ENCODE peak calls at places on chromosomes 1 and 21, in ten cellular contexts. J, U, R, S, P, T, A, C, Y and X are unnamed samples.
A peak's percentile ranks its signal among the peaks of the same experiment; 100 is the strongest.

GRCh38 chr1:154534263-154534844 is 24.1 kb downstream of the UBE2Q1 start:
- DNase-seq in Y (no peak), A (peak; percentile 38), S (peak; percentile 46), P (peak; percentile 25), T (no peak), U (no peak), J (no peak), C (no peak), R (no peak), X (peak; percentile 15)

GRCh38 chr1:180215856-180216625 is 14.0 kb upstream of the LHX4 start:
- DNase-seq in C (no peak), S (no peak), U (no peak), R (peak; percentile 32), T (no peak), J (no peak), P (no peak), Y (no peak), A (no peak), X (no peak)

GRCh38 chr1:177902151-177902765 is 67.6 kb downstream of the SEC16B start:
- DNase-seq in S (no peak), C (no peak), U (no peak), T (no peak), A (no peak), Y (no peak), P (no peak), R (no peak), J (no peak), X (no peak)

GRCh38 chr1:44842763-44843655 is at the start of gene PTCH2:
- DNase-seq in P (peak; percentile 77), A (peak; percentile 60), C (peak; percentile 46), J (no peak), R (peak; percentile 92), S (peak; percentile 86), Y (peak; percentile 74), U (no peak), T (peak; percentile 67), X (no peak)

GRCh38 chr1:206476058-206476457 is 5.8 kb downstream of the IKBKE start:
- DNase-seq in A (no peak), U (no peak), J (no peak), C (no peak), R (no peak), T (no peak), S (no peak), P (no peak), Y (no peak), X (no peak)

GRCh38 chr21:42522771-42523170 is 9.1 kb downstream of the SLC37A1 start:
- DNase-seq in J (no peak), C (no peak), U (no peak), Y (no peak), R (no peak), P (no peak), S (no peak), T (no peak), A (no peak), X (no peak)

GRCh38 chr1:117650840-117651568 is 45.2 kb downstream of the TENT5C start:
- DNase-seq in U (no peak), S (no peak), J (no peak), R (no peak), Y (no peak), C (no peak), A (no peak), P (no peak), T (no peak), X (no peak)

GRCh38 chr1:245771521-245772281 is 616.9 kb downstream of the KIF26B start:
- DNase-seq in A (no peak), J (no peak), T (no peak), Y (no peak), U (peak; percentile 96), R (no peak), P (peak; percentile 95), C (peak; percentile 99), S (no peak), X (peak; percentile 16)

GRCh38 chr1:225700164-225700740 is 47.3 kb upstream of the ENAH start:
- DNase-seq in C (peak; percentile 100), P (peak; percentile 96), T (no peak), R (no peak), A (no peak), J (no peak), S (no peak), Y (no peak), U (peak; percentile 99), X (peak; percentile 100)

GRCh38 chr1:172287207-172287606 is 133.3 kb upstream of the C1orf105 start:
- DNase-seq in A (no peak), U (peak; percentile 62), R (peak; percentile 93), J (no peak), P (peak; percentile 90), S (no peak), C (peak; percentile 85), T (no peak), Y (peak; percentile 60), X (no peak)

GRCh38 chr1:41838266-41838665 is 80.5 kb downstream of the HIVEP3 start:
- DNase-seq in C (no peak), T (no peak), Y (no peak), A (no peak), J (no peak), S (no peak), R (no peak), P (no peak), U (no peak), X (no peak)

GRCh38 chr1:219317762-219318353 is 144.2 kb downstream of the LYPLAL1 start:
- DNase-seq in T (no peak), S (no peak), U (no peak), C (no peak), Y (no peak), A (no peak), P (no peak), J (no peak), R (no peak), X (no peak)

GRCh38 chr1:208217774-208218173 is 26.4 kb downstream of the PLXNA2 start:
- DNase-seq in A (no peak), R (no peak), C (no peak), J (no peak), P (no peak), U (no peak), T (no peak), Y (no peak), S (no peak), X (no peak)

GRCh38 chr1:53860967-53861411 is 22.9 kb upstream of the NDC1 start:
- DNase-seq in A (peak; percentile 62), J (peak; percentile 23), T (no peak), Y (no peak), R (no peak), U (peak; percentile 38), S (peak; percentile 12), P (peak; percentile 74), C (peak; percentile 21), X (peak; percentile 57)

GRCh38 chr1:107941123-107941522 is 23.9 kb downstream of the VAV3 start:
- DNase-seq in S (no peak), A (no peak), T (no peak), R (no peak), J (no peak), U (peak; percentile 18), P (peak; percentile 87), C (no peak), Y (no peak), X (no peak)

GRCh38 chr1:240414237-240414636 is 197.7 kb downstream of the GREM2 start:
- DNase-seq in C (peak; percentile 72), A (no peak), S (no peak), Y (no peak), P (peak; percentile 87), R (no peak), J (no peak), T (no peak), U (peak; percentile 77), X (no peak)

GRCh38 chr1:24862775-24863483 is 67.1 kb downstream of the RUNX3 start:
- DNase-seq in S (no peak), R (peak; percentile 82), J (no peak), P (no peak), Y (no peak), C (no peak), A (no peak), U (no peak), T (no peak), X (no peak)